ENCODE peak calls at places on chromosomes 12 and 14, in four cellular contexts. C is HEK293T, Q is occipital lobe, I is mammary epithelial cell. K is an unnamed sample.

GRCh38 chr12:98757455-98757854 is 112.4 kb downstream of the APAF1 start:
- DNase-seq in C (no peak), Q (no peak), I (no peak), K (no peak)

GRCh38 chr12:124869011-124869665 is 5.5 kb upstream of the SCARB1 start:
- DNase-seq in C (no peak), I (peak; percentile 23), Q (no peak), K (peak; percentile 45)

GRCh38 chr14:34872822-34873590 is 2.2 kb downstream of the BAZ1A start:
- DNase-seq in I (peak; percentile 79), Q (no peak), C (no peak), K (peak; percentile 68)

GRCh38 chr12:107485731-107486130 is 199.9 kb upstream of the PWP1 start:
- DNase-seq in I (no peak), C (no peak), Q (no peak), K (no peak)

GRCh38 chr14:90986510-90986909 is 73.9 kb downstream of the RPS6KA5 start:
- DNase-seq in C (no peak), Q (no peak), I (peak; percentile 79), K (peak; percentile 41)

GRCh38 chr14:32565256-32565655 is 236.2 kb downstream of the AKAP6 start:
- DNase-seq in C (no peak), I (no peak), Q (no peak), K (no peak)

GRCh38 chr12:19482551-19483109 is 43.3 kb downstream of the AEBP2 start:
- DNase-seq in C (peak; percentile 11), I (no peak), Q (no peak), K (peak; percentile 41)

GRCh38 chr14:73251516-73252215 is 14.4 kb downstream of the PAPLN start:
- DNase-seq in I (no peak), C (no peak), Q (no peak), K (no peak)

GRCh38 chr12:45727994-45728624 is 1.4 kb upstream of the ARID2 start:
- DNase-seq in C (no peak), I (no peak), Q (no peak), K (no peak)

GRCh38 chr12:33012226-33012625 is 115.6 kb upstream of the PKP2 start:
- DNase-seq in C (no peak), I (peak; percentile 50), Q (no peak), K (peak; percentile 20)

GRCh38 chr14:104171029-104171697 is 32.8 kb downstream of the KIF26A start:
- DNase-seq in C (no peak), I (peak; percentile 35), Q (no peak), K (peak; percentile 74)

GRCh38 chr12:106962291-106962690 is 6.6 kb downstream of the TMEM263 start:
- DNase-seq in Q (no peak), C (no peak), I (no peak), K (no peak)

GRCh38 chr12:1069846-1070245 is 78.8 kb downstream of the ERC1 start:
- DNase-seq in Q (no peak), I (no peak), C (no peak), K (no peak)

GRCh38 chr14:105200074-105200473 is 19.0 kb upstream of the NUDT14 start:
- DNase-seq in C (no peak), I (no peak), Q (no peak), K (no peak)

GRCh38 chr12:62703011-62703380 is 232.0 kb downstream of the PPM1H start:
- DNase-seq in I (peak; percentile 80), Q (no peak), C (no peak), K (no peak)

GRCh38 chr14:40983604-40984003 is 623.1 kb upstream of the LRFN5 start:
- DNase-seq in I (no peak), C (no peak), Q (no peak), K (no peak)

GRCh38 chr12:127588224-127588623 is 678.7 kb upstream of the TMEM132C start:
- DNase-seq in Q (no peak), I (peak; percentile 1), C (no peak), K (peak; percentile 8)

GRCh38 chr12:131368073-131369071 is 342.5 kb upstream of the SFSWAP start:
- DNase-seq in C (no peak), I (no peak), Q (no peak), K (no peak)

GRCh38 chr12:124556896-124557501 is 10.4 kb downstream of the NCOR2 start:
- DNase-seq in I (no peak), C (no peak), Q (peak; percentile 33), K (no peak)

GRCh38 chr12:121872546-121873223 is 14.0 kb upstream of the HPD start:
- DNase-seq in Q (peak; percentile 70), I (peak; percentile 91), C (no peak), K (peak; percentile 42)

GRCh38 chr12:50661300-50662120 is 102.4 kb upstream of the ATF1 start:
- DNase-seq in Q (no peak), C (no peak), I (no peak), K (no peak)

GRCh38 chr12:130375296-130375695 is 37.6 kb downstream of the PIWIL1 start:
- DNase-seq in I (no peak), C (no peak), Q (no peak), K (no peak)